ENCODE peak calls at places on chromosome 1, in seven cellular contexts. V is HCT116, S is PC-3, H is GM23338, C is OCI-LY7, I is hepatocyte, O is GM23248. L is an unnamed sample.

GRCh38 chr1:164821648-164822047 is 262.7 kb downstream of the PBX1 start:
- DNase-seq in H (no peak), C (no peak), V (no peak), I (no peak), S (no peak), O (no peak), L (no peak)

GRCh38 chr1:227356582-227357228 is 38.4 kb upstream of the CDC42BPA start:
- DNase-seq in O (peak; percentile 1), I (peak; percentile 55), H (peak; percentile 81), S (peak; percentile 91), V (peak; percentile 48), C (no peak), L (no peak)

GRCh38 chr1:175078629-175079028 is 11.0 kb downstream of the TNN start:
- DNase-seq in C (no peak), O (no peak), S (no peak), I (no peak), H (no peak), V (no peak), L (no peak)

GRCh38 chr1:84705503-84705902 is 15.2 kb upstream of the SSX2IP start:
- DNase-seq in C (no peak), O (no peak), I (no peak), V (no peak), H (no peak), S (no peak), L (no peak)

GRCh38 chr1:62407398-62408009 is 29.3 kb upstream of the USP1 start:
- DNase-seq in I (peak; percentile 77), O (peak; percentile 68), S (peak; percentile 78), H (peak; percentile 84), V (peak; percentile 33), C (peak; percentile 61), L (peak; percentile 73)

GRCh38 chr1:19802269-19802668 is 2.6 kb upstream of the TMCO4 start:
- DNase-seq in O (no peak), V (no peak), H (peak; percentile 69), S (no peak), I (no peak), C (no peak), L (peak; percentile 27)

GRCh38 chr1:179955731-179956130 is 1.1 kb downstream of the CEP350 start:
- DNase-seq in O (no peak), S (peak; percentile 2), H (no peak), I (no peak), C (no peak), V (no peak), L (no peak)

GRCh38 chr1:172041689-172042088 is 200.4 kb downstream of the DNM3 start:
- DNase-seq in O (peak; percentile 40), H (no peak), S (peak; percentile 72), V (peak; percentile 3), I (peak; percentile 38), C (no peak), L (no peak)

DNA sequence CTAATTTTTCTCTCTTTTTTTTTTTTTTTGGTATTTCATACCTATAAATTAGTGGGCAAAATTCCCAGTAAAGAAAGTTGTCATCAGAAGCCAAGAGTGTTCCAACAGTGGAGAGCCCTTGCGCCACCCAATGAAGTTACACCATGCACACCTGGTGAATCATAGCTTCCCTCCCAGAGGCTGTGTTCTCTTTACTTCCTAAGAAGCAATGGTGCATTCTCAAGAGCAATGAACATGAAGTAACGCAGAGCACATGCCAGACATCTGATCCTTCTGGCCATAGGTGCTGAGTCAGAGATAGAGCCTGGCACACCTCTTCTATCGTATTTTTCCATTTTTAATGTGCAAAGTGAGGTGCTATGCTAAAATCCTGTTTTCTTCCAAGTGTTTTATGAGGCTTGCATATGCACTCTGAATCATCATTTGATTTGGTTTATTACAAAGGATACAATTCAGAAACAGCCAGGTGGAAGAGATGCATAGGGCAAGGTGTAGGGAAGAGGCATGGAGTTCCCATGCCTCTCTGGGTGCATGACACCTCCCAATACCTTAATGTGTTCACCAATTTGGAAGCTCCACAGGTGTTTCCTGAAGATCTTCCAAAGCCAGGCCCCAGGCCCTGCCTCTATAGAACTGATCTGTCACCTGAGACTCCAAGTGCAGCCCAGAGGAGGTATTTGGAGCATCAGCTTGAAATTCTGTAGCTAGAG is 408.0 kb downstream of the SIPA1L2 start:
- DNase-seq in S (peak; percentile 99), V (peak; percentile 16), O (peak; percentile 49), C (no peak), H (no peak), I (peak; percentile 52), L (no peak)
- H3K27ac ChIP-seq in S (peak overlapping the region; percentile 86), V (no peak overlapping the region), O (no peak overlapping the region), C (no peak overlapping the region), H (no peak overlapping the region), I (no peak overlapping the region), L (no peak overlapping the region)

GRCh38 chr1:4510276-4510691 is 144.1 kb upstream of the AJAP1 start:
- DNase-seq in C (no peak), I (no peak), O (no peak), V (no peak), S (no peak), H (no peak), L (no peak)

GRCh38 chr1:4513326-4514114 is 140.9 kb upstream of the AJAP1 start:
- DNase-seq in H (no peak), C (no peak), V (no peak), O (no peak), S (no peak), I (no peak), L (no peak)

GRCh38 chr1:4515727-4516289 is 138.6 kb upstream of the AJAP1 start:
- DNase-seq in I (no peak), S (no peak), O (no peak), V (no peak), H (peak; percentile 1), C (no peak), L (no peak)

GRCh38 chr1:4511374-4511773 is 143.0 kb upstream of the AJAP1 start:
- DNase-seq in C (no peak), V (no peak), I (no peak), H (no peak), O (no peak), S (no peak), L (no peak)

DNA sequence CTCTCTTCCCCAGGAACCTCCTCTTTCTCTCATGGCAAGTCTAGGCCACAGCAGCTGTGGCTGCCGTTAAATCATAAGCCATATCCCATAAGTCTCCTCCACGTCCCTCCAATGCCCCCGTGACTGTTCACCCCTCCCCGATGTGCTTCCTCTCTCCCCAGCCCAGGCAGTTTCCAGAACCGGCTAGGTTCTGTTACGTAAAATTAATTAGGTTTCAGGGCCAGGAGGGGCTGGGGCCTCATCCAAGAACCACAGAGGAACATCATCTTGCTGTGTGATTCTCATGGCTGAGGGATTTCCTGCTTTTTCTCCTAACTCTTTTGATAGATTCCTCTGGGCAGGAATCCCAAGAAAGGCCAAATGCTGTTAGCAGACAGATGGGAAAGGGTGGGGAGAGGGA is 141.8 kb upstream of the AJAP1 start:
- DNase-seq in O (no peak), V (no peak), S (no peak), H (no peak), C (no peak), I (peak; percentile 11), L (no peak)
- TF ChIP-seq EZH2phosphoT487 in O (no peak), V (no peak), S (no peak), H (no peak), C (no peak), I (no peak), L (no peak)

GRCh38 chr1:161046574-161047167 is 894 bp upstream of the USF1 start:
- DNase-seq in O (no peak), C (peak; percentile 79), I (no peak), H (no peak), S (no peak), V (no peak), L (no peak)
- H3K27ac ChIP-seq in O (peak overlapping the region; percentile 93), C (peak overlapping the region; percentile 92), I (peak overlapping the region; percentile 95), H (peak overlapping the region; percentile 90), S (peak overlapping the region; percentile 82), V (peak overlapping the region; percentile 85), L (no peak overlapping the region)

DNA sequence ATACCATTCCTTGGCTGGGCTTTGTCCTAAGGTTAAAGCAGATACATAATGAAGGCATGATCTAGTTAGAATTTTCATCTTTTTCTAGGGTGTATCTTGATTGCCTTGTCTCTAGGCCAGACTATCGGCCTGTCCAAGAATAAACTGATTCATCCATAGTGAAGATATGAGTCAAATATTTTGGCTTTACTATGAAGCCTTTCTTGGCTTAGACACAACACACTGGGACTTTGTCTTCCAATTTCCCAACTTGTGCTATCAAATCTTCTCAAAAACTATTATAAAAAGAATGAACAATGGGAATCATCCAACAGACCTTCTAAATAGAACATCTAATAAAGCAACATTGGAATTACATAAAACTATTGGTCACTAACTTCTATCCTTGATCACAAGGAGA is 64.8 kb downstream of the WARS2 start:
- DNase-seq in I (no peak), C (no peak), V (no peak), H (no peak), O (peak; percentile 91), S (peak; percentile 60), L (no peak)
- TF ChIP-seq EZH2phosphoT487 in I (no peak), C (no peak), V (no peak), H (no peak), O (no peak), S (no peak), L (no peak)

GRCh38 chr1:21341022-21341421 is 50.8 kb upstream of the ECE1 start:
- DNase-seq in I (no peak), H (no peak), C (no peak), S (peak; percentile 36), O (no peak), V (no peak), L (no peak)

GRCh38 chr1:21337931-21338567 is 47.8 kb upstream of the ECE1 start:
- DNase-seq in I (peak; percentile 53), C (no peak), V (no peak), H (no peak), S (peak; percentile 53), O (peak; percentile 79), L (no peak)

GRCh38 chr1:21340230-21340564 is 49.9 kb upstream of the ECE1 start:
- DNase-seq in O (no peak), S (peak; percentile 70), V (no peak), H (no peak), C (no peak), I (no peak), L (no peak)

GRCh38 chr1:21338568-21339401 is 48.5 kb upstream of the ECE1 start:
- DNase-seq in O (peak; percentile 36), C (no peak), V (no peak), S (peak; percentile 87), I (peak; percentile 83), H (no peak), L (no peak)

DNA sequence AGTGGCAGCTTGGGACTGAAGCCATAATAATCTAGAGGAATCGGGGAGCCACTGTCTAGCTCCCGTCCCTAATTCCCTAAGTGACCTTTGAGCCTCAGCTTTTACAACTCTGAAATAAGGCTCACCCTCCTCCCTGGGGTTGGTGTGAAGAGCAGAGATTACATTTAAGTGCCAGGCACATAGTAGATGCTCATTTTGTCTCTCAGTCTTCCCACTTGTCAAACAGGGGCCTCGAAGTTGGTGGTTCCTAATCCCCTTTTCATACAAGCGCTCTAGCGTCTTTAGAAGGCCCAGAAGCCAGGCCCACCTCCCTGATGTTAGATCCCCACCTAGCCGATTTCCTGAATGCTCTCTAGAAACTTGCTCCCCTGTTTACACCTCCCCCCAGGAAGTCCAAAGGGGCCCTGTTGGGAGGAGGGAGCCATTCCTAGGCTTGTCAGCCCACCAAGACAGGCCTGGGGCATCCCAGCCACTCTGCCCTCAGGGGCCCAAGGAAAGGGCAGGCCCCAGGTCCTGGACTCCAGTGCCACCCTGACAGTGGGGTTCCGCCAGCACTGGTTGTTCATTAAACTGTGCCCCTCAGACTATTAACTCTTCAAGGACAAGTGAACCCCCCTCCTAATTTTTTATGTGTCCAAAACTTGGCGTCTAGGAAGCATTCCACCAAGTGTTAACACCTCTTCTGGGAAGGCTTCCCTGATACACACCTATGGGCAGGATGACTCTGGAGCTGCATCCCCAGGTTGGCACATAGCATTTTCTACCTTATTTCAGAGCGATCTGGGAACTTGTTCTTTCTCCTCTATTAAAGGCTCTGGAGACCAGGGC is 49.4 kb upstream of the ECE1 start:
- DNase-seq in H (no peak), O (no peak), S (no peak), C (no peak), V (no peak), I (no peak), L (no peak)
- H3K27ac ChIP-seq in H (no peak overlapping the region), O (no peak overlapping the region), S (peak overlapping the region; percentile 81), C (no peak overlapping the region), V (no peak overlapping the region), I (peak overlapping the region; percentile 65), L (no peak overlapping the region)

L was measured in neural progenitor cell.